ENCODE peak calls at places on chromosomes 13 and 19, in six cellular contexts. One of them, this sample, is unnamed.
A peak's percentile ranks its signal among the peaks of the same experiment; 100 is the strongest.

GRCh38 chr19:14494451-14494850 is 1.5 kb downstream of the GIPC1 start:
- DNase-seq in GM12892: no peak
- DNase-seq in H1: no peak
- DNase-seq in HepG2: no peak
- DNase-seq in K562: no peak
- DNase-seq in GM12878: no peak
- DNase-seq in this sample: no peak

GRCh38 chr13:40644838-40645620 is 21.4 kb downstream of the FOXO1 start:
- DNase-seq in GM12892: no peak
- DNase-seq in H1: no peak
- DNase-seq in HepG2: no peak
- DNase-seq in K562: no peak
- DNase-seq in GM12878: no peak
- DNase-seq in this sample: no peak

GRCh38 chr19:29620931-29621351 is 14.9 kb downstream of the POP4 start:
- DNase-seq in GM12892: no peak
- DNase-seq in H1: no peak
- DNase-seq in HepG2: no peak
- DNase-seq in K562: no peak
- DNase-seq in GM12878: no peak
- DNase-seq in this sample: no peak

GRCh38 chr13:112859817-112860190 is 109.2 kb upstream of the MCF2L start:
- DNase-seq in GM12892: no peak
- DNase-seq in H1: no peak
- DNase-seq in HepG2: no peak
- DNase-seq in K562: no peak
- DNase-seq in GM12878: no peak
- DNase-seq in this sample: no peak

GRCh38 chr19:46495789-46496099 is at the start of gene PNMA8B:
- DNase-seq in GM12892: no peak
- DNase-seq in H1: peak; percentile 94
- DNase-seq in HepG2: no peak
- DNase-seq in K562: peak; percentile 67
- DNase-seq in GM12878: no peak
- DNase-seq in this sample: peak; percentile 70

GRCh38 chr13:109720758-109721184 is 65.6 kb downstream of the IRS2 start:
- DNase-seq in GM12892: no peak
- DNase-seq in H1: no peak
- DNase-seq in HepG2: peak; percentile 35
- DNase-seq in K562: no peak
- DNase-seq in GM12878: no peak
- DNase-seq in this sample: no peak

GRCh38 chr19:13022859-13023636 is 27.8 kb downstream of the NFIX start:
- DNase-seq in GM12892: no peak
- DNase-seq in H1: no peak
- DNase-seq in HepG2: peak; percentile 79
- DNase-seq in K562: peak; percentile 76
- DNase-seq in GM12878: no peak
- DNase-seq in this sample: no peak

GRCh38 chr13:72150502-72150901 is 283.5 kb upstream of the DACH1 start:
- DNase-seq in GM12892: no peak
- DNase-seq in H1: no peak
- DNase-seq in HepG2: no peak
- DNase-seq in K562: no peak
- DNase-seq in GM12878: no peak
- DNase-seq in this sample: no peak

GRCh38 chr19:44904426-44904994 is 1.1 kb upstream of the APOE start:
- DNase-seq in GM12892: no peak
- DNase-seq in H1: peak; percentile 81
- DNase-seq in HepG2: peak; percentile 34
- DNase-seq in K562: peak; percentile 32
- DNase-seq in GM12878: no peak
- DNase-seq in this sample: no peak

GRCh38 chr19:32662186-32662585 is 12.8 kb downstream of the ANKRD27 start:
- DNase-seq in GM12892: no peak
- DNase-seq in H1: no peak
- DNase-seq in HepG2: no peak
- DNase-seq in K562: no peak
- DNase-seq in GM12878: no peak
- DNase-seq in this sample: no peak

GRCh38 chr13:75329723-75330122 is 152.2 kb downstream of the TBC1D4 start:
- DNase-seq in GM12892: no peak
- DNase-seq in H1: no peak
- DNase-seq in HepG2: peak; percentile 70
- DNase-seq in K562: no peak
- DNase-seq in GM12878: no peak
- DNase-seq in this sample: no peak

GRCh38 chr19:9850235-9850959 is 15.3 kb downstream of the PIN1 start:
- DNase-seq in GM12892: no peak
- DNase-seq in H1: no peak
- DNase-seq in HepG2: no peak
- DNase-seq in K562: no peak
- DNase-seq in GM12878: no peak
- DNase-seq in this sample: no peak

GRCh38 chr13:98506343-98507059 is 70.4 kb downstream of the STK24 start:
- DNase-seq in GM12892: no peak
- DNase-seq in H1: no peak
- DNase-seq in HepG2: peak; percentile 61
- DNase-seq in K562: no peak
- DNase-seq in GM12878: no peak
- DNase-seq in this sample: no peak

GRCh38 chr13:92578358-92578757 is 648.2 kb upstream of the GPC6 start:
- DNase-seq in GM12892: no peak
- DNase-seq in H1: no peak
- DNase-seq in HepG2: no peak
- DNase-seq in K562: no peak
- DNase-seq in GM12878: no peak
- DNase-seq in this sample: no peak

GRCh38 chr13:27481766-27482165 is 31.4 kb upstream of the MTIF3 start:
- DNase-seq in GM12892: no peak
- DNase-seq in H1: peak; percentile 95
- DNase-seq in HepG2: peak; percentile 37
- DNase-seq in K562: peak; percentile 63
- DNase-seq in GM12878: no peak
- DNase-seq in this sample: no peak

GRCh38 chr19:15195381-15195964 is 5.3 kb downstream of the NOTCH3 start:
- DNase-seq in GM12892: no peak
- DNase-seq in H1: peak; percentile 78
- DNase-seq in HepG2: no peak
- DNase-seq in K562: no peak
- DNase-seq in GM12878: no peak
- DNase-seq in this sample: no peak

GRCh38 chr19:14187586-14187985 is 18.4 kb downstream of the ADGRL1 start:
- DNase-seq in GM12892: no peak
- DNase-seq in H1: no peak
- DNase-seq in HepG2: no peak
- DNase-seq in K562: peak; percentile 36
- DNase-seq in GM12878: no peak
- DNase-seq in this sample: no peak

GRCh38 chr19:17205237-17206140 is 9.7 kb upstream of the USE1 start:
- DNase-seq in GM12892: peak; percentile 58
- DNase-seq in H1: peak; percentile 80
- DNase-seq in HepG2: peak; percentile 55
- DNase-seq in K562: peak; percentile 68
- DNase-seq in GM12878: no peak
- DNase-seq in this sample: peak; percentile 67

GRCh38 chr13:26679411-26679810 is 81.2 kb downstream of the GPR12 start:
- DNase-seq in GM12892: no peak
- DNase-seq in H1: no peak
- DNase-seq in HepG2: no peak
- DNase-seq in K562: no peak
- DNase-seq in GM12878: no peak
- DNase-seq in this sample: no peak

GRCh38 chr19:51138549-51138979 is 3.5 kb upstream of the SIGLEC7 start:
- DNase-seq in GM12892: no peak
- DNase-seq in H1: no peak
- DNase-seq in HepG2: no peak
- DNase-seq in K562: no peak
- DNase-seq in GM12878: no peak
- DNase-seq in this sample: no peak

GRCh38 chr19:50315773-50316448 is 13.3 kb downstream of the KCNC3 start:
- DNase-seq in GM12892: peak; percentile 53
- DNase-seq in H1: peak; percentile 83
- DNase-seq in HepG2: no peak
- DNase-seq in K562: peak; percentile 64
- DNase-seq in GM12878: no peak
- DNase-seq in this sample: peak; percentile 59

GRCh38 chr13:31887311-31887710 is 144.3 kb upstream of the FRY start:
- DNase-seq in GM12892: no peak
- DNase-seq in H1: no peak
- DNase-seq in HepG2: no peak
- DNase-seq in K562: no peak
- DNase-seq in GM12878: no peak
- DNase-seq in this sample: no peak

GRCh38 chr13:51113186-51113881 is 2.3 kb upstream of the C13orf42 start:
- DNase-seq in GM12892: no peak
- DNase-seq in H1: no peak
- DNase-seq in HepG2: no peak
- DNase-seq in K562: no peak
- DNase-seq in GM12878: no peak
- DNase-seq in this sample: no peak

GRCh38 chr13:44103721-44104490 is 224.2 kb downstream of the LACC1 start:
- DNase-seq in GM12892: no peak
- DNase-seq in H1: no peak
- DNase-seq in HepG2: no peak
- DNase-seq in K562: no peak
- DNase-seq in GM12878: no peak
- DNase-seq in this sample: no peak

GRCh38 chr13:109146912-109147624 is 517.7 kb downstream of the MYO16 start:
- DNase-seq in GM12892: no peak
- DNase-seq in H1: no peak
- DNase-seq in HepG2: no peak
- DNase-seq in K562: no peak
- DNase-seq in GM12878: no peak
- DNase-seq in this sample: no peak

DNA sequence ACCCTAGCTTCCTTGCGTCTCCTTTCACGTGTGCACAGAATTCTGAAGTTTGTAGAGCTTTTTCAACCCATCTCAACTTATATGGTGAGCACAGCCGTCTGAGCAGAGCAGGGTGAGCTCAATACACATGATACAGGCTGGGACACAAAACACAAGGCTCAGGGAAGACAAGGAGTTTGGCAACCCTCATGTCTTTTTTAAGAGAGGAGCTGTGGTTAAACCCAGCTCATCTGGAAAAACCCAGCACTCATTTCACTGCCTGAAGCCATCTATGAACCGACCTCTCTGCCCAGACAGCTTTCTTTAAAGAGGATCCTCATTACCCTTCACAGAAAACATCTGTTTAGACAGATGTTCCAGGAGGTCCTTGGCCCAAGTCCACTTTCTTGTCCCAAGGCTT is 170.0 kb upstream of the TSHZ3 start:
- DNase-seq in GM12892: no peak
- DNase-seq in H1: peak; percentile 11
- DNase-seq in HepG2: no peak
- DNase-seq in K562: no peak
- DNase-seq in GM12878: no peak
- DNase-seq in this sample: no peak
- TF ChIP-seq POLR2AphosphoS5 in GM12892: no peak
- TF ChIP-seq POLR2AphosphoS5 in H1: no peak
- TF ChIP-seq POLR2AphosphoS5 in HepG2: no peak
- TF ChIP-seq POLR2AphosphoS5 in K562: no peak
- TF ChIP-seq POLR2AphosphoS5 in GM12878: no peak
- TF ChIP-seq POLR2AphosphoS5 in this sample: no peak

DNA sequence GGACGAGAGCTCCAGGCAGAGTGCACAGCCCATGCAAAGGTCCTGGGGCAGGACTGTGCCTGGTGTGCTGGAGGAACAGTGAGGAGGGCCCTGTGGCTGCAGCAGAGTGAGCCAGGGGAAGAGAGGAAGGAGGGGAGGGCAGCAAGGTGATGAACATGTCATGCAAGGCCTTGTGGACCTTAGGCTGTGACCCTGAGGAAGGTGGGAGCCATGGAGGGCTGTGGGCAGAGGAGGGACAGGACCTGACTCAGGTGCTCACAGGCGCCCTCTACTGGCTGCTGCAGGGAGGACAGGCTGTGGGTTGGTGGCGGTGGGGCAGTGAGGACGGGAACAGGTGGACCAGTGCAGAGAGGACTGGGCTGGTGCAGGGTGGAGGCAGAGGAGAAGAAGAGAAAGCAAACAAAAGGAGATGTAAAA is 170.3 kb downstream of the PTPRS start:
- DNase-seq in GM12892: no peak
- DNase-seq in H1: peak; percentile 95
- DNase-seq in HepG2: no peak
- DNase-seq in K562: peak; percentile 54
- DNase-seq in GM12878: no peak
- DNase-seq in this sample: no peak
- TF ChIP-seq TAF1 in GM12892: no peak
- TF ChIP-seq TAF1 in H1: no peak
- TF ChIP-seq TAF1 in HepG2: no peak
- TF ChIP-seq TAF1 in K562: no peak
- TF ChIP-seq TAF1 in GM12878: no peak
- TF ChIP-seq TAF1 in this sample: no peak

GRCh38 chr13:30172593-30173300 is 134.6 kb downstream of the KATNAL1 start:
- DNase-seq in GM12892: no peak
- DNase-seq in H1: no peak
- DNase-seq in HepG2: no peak
- DNase-seq in K562: no peak
- DNase-seq in GM12878: no peak
- DNase-seq in this sample: no peak

GRCh38 chr13:30170569-30170968 is 136.8 kb downstream of the KATNAL1 start:
- DNase-seq in GM12892: no peak
- DNase-seq in H1: no peak
- DNase-seq in HepG2: no peak
- DNase-seq in K562: no peak
- DNase-seq in GM12878: no peak
- DNase-seq in this sample: no peak

GRCh38 chr13:30169442-30169841 is 137.9 kb downstream of the KATNAL1 start:
- DNase-seq in GM12892: no peak
- DNase-seq in H1: no peak
- DNase-seq in HepG2: no peak
- DNase-seq in K562: no peak
- DNase-seq in GM12878: no peak
- DNase-seq in this sample: no peak

GRCh38 chr13:30175166-30175565 is 132.2 kb downstream of the KATNAL1 start:
- DNase-seq in GM12892: no peak
- DNase-seq in H1: no peak
- DNase-seq in HepG2: no peak
- DNase-seq in K562: no peak
- DNase-seq in GM12878: no peak
- DNase-seq in this sample: no peak

GRCh38 chr13:30173301-30173605 is 134.1 kb downstream of the KATNAL1 start:
- DNase-seq in GM12892: no peak
- DNase-seq in H1: no peak
- DNase-seq in HepG2: no peak
- DNase-seq in K562: no peak
- DNase-seq in GM12878: no peak
- DNase-seq in this sample: no peak
- TF ChIP-seq POLR2A in GM12892: no peak
- TF ChIP-seq POLR2A in H1: no peak
- TF ChIP-seq POLR2A in HepG2: no peak
- TF ChIP-seq POLR2A in K562: no peak
- TF ChIP-seq POLR2A in GM12878: no peak
- TF ChIP-seq POLR2A in this sample: no peak

DNA sequence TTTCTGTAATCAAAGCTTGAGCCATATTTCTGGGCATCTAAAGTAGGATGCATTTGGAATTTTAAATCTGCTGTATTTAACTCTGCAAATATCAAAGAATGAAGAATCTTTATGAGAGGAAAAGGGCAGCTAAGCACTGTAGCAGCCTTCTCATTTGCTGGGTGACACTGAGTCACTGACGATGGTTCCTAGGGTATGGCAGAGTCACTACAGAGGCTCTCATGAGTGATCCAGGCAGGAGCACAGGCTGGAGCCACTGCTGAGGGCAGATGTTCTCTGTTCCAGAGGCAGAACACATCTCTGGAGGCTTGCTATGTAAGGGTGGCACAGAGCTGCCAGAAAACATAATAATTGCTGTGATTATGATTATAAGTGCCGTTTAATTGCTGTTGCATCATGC is 340.7 kb upstream of the HTR2A start:
- DNase-seq in GM12892: no peak
- DNase-seq in H1: no peak
- DNase-seq in HepG2: no peak
- DNase-seq in K562: no peak
- DNase-seq in GM12878: no peak
- DNase-seq in this sample: no peak
- TF ChIP-seq POLR2AphosphoS5 in GM12892: no peak
- TF ChIP-seq POLR2AphosphoS5 in H1: no peak
- TF ChIP-seq POLR2AphosphoS5 in HepG2: no peak
- TF ChIP-seq POLR2AphosphoS5 in K562: no peak
- TF ChIP-seq POLR2AphosphoS5 in GM12878: no peak
- TF ChIP-seq POLR2AphosphoS5 in this sample: no peak